ENCODE peak calls at places on chromosome 11, in nine cellular contexts. F is AG04450; Y is cardiac muscle cell; K is BE2C; T is left ventricle myocardium inferior; A is heart left ventricle; V is upper lobe of left lung; W is CD8-positive, alpha-beta T cell; J is fibroblast of lung. H is an unnamed sample. For H3K9me3, the result is how much of the 10 kb centered on the place peaks cover.

GRCh38 chr11:56841210-56841810 is 92.8 kb upstream of the OR9G4 start:
- DNase-seq in K (peak), T (no peak), W (no peak), V (no peak), J (peak), Y (peak), A (peak), F (peak), H (no peak)

GRCh38 chr11:62588966-62589637 is 2.2 kb downstream of the TUT1 start:
- DNase-seq in A (no peak), F (no peak), Y (no peak), K (no peak), W (no peak), J (peak), V (no peak), T (no peak), H (no peak)

GRCh38 chr11:105732611-105733010 is 122.7 kb downstream of the GRIA4 start:
- DNase-seq in F (no peak), V (no peak), T (no peak), A (no peak), W (no peak), Y (no peak), K (no peak), J (no peak), H (no peak)

GRCh38 chr11:10459029-10459970 is 4.2 kb downstream of the AMPD3 start:
- DNase-seq in T (no peak), F (no peak), K (no peak), J (no peak), A (no peak), W (peak), V (no peak), Y (peak), H (no peak)

GRCh38 chr11:68077617-68078592 is 39.1 kb downstream of the TCIRG1 start:
- DNase-seq in W (no peak), F (no peak), A (no peak), K (no peak), T (no peak), J (no peak), V (no peak), Y (no peak), H (no peak)

GRCh38 chr11:92638678-92639077 is 330.8 kb upstream of the MTNR1B start:
- DNase-seq in J (no peak), Y (no peak), V (no peak), A (no peak), W (no peak), K (no peak), T (no peak), F (no peak), H (no peak)

GRCh38 chr11:76248210-76248609 is 41.9 kb upstream of the WNT11 start:
- DNase-seq in F (no peak), K (no peak), T (no peak), V (no peak), J (no peak), A (no peak), W (no peak), Y (no peak), H (no peak)

GRCh38 chr11:65423516-65424199 is 1.1 kb downstream of the NEAT1 start:
- DNase-seq in A (peak), J (peak), T (peak), K (no peak), F (no peak), V (no peak), W (peak), Y (no peak), H (peak)

GRCh38 chr11:78946945-78947914 is 372.6 kb upstream of the NARS2 start:
- DNase-seq in V (no peak), A (no peak), K (no peak), T (no peak), J (no peak), W (no peak), F (no peak), Y (no peak), H (no peak)

GRCh38 chr11:128061321-128061871 is 526.0 kb downstream of the ETS1 start:
- DNase-seq in T (no peak), F (no peak), V (no peak), J (peak), K (no peak), W (no peak), Y (no peak), A (no peak), H (no peak)

GRCh38 chr11:65043881-65044501 is 3.0 kb downstream of the SAC3D1 start:
- DNase-seq in J (peak), W (no peak), K (no peak), F (no peak), T (peak), A (peak), V (peak), Y (no peak), H (peak)

GRCh38 chr11:32005786-32006406 is 85.0 kb upstream of the RCN1 start:
- DNase-seq in A (no peak), W (no peak), F (no peak), V (no peak), Y (no peak), J (no peak), K (no peak), T (no peak), H (no peak)

GRCh38 chr11:46557684-46558151 is 36.1 kb downstream of the AMBRA1 start:
- DNase-seq in V (no peak), A (no peak), J (peak), K (no peak), F (no peak), W (no peak), Y (no peak), T (no peak), H (no peak)

GRCh38 chr11:111557425-111558111 is 17.0 kb downstream of the LAYN start:
- DNase-seq in K (no peak), J (peak), V (no peak), Y (no peak), A (no peak), T (no peak), W (no peak), F (peak), H (no peak)

GRCh38 chr11:126483796-126484195 is 128.3 kb downstream of the ST3GAL4 start:
- DNase-seq in A (no peak), J (no peak), F (no peak), Y (no peak), K (no peak), W (no peak), V (no peak), T (no peak), H (no peak)

GRCh38 chr11:22677153-22677890 is 10.9 kb downstream of the GAS2 start:
- DNase-seq in F (no peak), Y (no peak), V (no peak), K (no peak), W (no peak), J (no peak), A (no peak), T (no peak), H (no peak)

GRCh38 chr11:9758676-9759518 is 95.0 kb downstream of the SWAP70 start:
- DNase-seq in W (peak), Y (peak), K (peak), V (peak), F (no peak), T (peak), A (peak), J (peak), H (peak)

GRCh38 chr11:46300270-46300669 is 22.8 kb downstream of the CREB3L1 start:
- DNase-seq in W (no peak), K (no peak), A (no peak), Y (no peak), F (no peak), V (no peak), T (no peak), J (no peak), H (no peak)

GRCh38 chr11:39786281-39786680 is 1673.2 kb downstream of the LRRC4C start:
- DNase-seq in V (peak), A (no peak), Y (no peak), W (no peak), K (no peak), F (no peak), T (no peak), J (no peak), H (no peak)

DNA sequence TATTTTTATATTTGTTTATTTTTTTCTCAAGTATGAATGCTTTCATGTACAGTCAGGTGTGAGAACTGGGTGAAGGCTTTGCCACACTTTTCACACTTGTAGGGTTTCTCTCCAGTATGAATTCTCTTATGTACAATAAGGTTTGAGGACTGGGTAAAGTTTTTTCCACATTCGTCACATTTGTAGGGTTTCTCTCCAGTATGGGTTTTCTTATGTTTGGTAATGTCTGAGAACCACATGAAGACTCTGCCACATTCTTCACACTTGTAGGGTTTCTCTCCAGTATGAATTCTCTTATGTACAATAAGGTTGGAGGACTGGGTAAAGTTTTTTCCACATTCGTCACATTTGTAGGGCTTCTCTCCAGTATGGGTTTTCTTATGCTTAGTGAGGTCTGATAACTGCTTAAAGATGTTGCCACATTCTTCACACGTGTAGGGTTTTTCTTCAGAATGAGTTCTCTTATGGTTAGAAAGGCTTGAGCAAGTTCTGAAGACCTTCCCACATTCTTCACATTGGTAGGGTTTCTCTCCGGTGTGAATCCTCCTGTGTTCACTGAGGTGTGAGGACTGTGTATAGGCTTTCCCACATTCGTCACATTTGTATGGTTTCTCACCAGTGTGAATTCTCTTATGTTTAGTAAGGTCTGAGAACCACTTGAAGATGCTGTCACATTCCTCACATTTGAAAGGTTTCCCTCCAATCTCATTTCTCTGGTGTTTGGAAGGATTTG is 19.7 kb downstream of the ZNF195 start:
- DNase-seq in T (no peak), K (no peak), A (no peak), F (no peak), W (no peak), Y (no peak), J (peak), V (no peak), H (no peak)
- H3K9me3 ChIP-seq in T (half or more), K (under half), A (half or more), F (half or more), W (half or more), Y (under half), J (under half), V (half or more), H (half or more)

DNA sequence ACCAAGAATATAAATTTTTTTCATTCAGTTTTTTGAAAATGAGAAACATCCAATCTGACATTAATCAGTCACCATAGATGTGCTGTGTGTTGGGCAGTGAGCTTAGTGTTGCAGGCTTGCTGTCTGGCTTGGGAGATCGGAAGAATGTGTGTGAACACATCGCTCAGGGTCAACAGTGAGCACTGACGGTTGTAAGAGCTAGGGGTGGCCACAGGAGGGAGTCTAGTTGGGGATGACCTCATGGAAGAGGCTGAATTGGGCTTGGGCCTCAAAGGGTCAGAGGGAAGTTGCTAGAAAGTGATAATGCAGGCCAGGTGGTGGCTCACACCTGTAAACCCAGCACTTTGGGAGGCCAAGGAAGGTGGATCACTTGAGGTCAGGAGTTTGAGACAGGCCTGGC is 375.4 kb downstream of the DDX10 start:
- DNase-seq in V (no peak), T (no peak), K (peak), J (no peak), A (no peak), Y (no peak), W (no peak), F (no peak), H (no peak)
- TF ChIP-seq CTCF in V (no peak), T (no peak), K (peak), J (peak), A (peak), Y (peak), W (no peak), F (peak), H (no peak)

GRCh38 chr11:91382946-91383345 is 841.7 kb upstream of the FAT3 start:
- DNase-seq in K (no peak), W (no peak), T (no peak), A (no peak), J (no peak), Y (no peak), F (no peak), V (no peak), H (no peak)
- H3K9me3 ChIP-seq in K (under half), W (under half), T (under half), A (under half), J (under half), Y (under half), F (under half), V (under half), H (under half)

GRCh38 chr11:13110929-13111812 is 102.1 kb downstream of the RASSF10 start:
- DNase-seq in V (no peak), A (peak), Y (no peak), T (peak), W (no peak), K (peak), J (no peak), F (no peak), H (peak)
- TF ChIP-seq CTCF in V (no peak), A (no peak), Y (no peak), T (no peak), W (no peak), K (no peak), J (no peak), F (no peak), H (no peak)

DNA sequence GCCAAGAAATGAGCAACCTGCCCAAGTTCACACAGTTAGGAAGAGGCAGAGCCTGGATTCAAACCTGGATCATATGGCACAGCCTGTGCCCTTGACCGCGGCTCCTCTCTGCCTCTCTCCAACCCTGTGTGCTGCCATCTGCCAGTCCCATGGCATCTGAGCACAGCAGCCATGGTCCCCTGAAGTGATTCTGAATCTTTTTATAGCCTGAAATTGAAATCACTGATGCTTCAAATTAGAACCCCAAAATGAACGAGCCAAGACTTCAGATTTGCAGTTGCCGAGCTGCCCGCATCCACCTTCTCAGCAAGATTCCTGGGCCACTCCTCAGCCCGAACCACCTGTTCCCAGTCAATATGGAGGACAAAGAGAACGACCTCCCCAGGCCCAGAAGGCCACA is 252.7 kb downstream of the CTTN start:
- DNase-seq in Y (no peak), T (no peak), A (no peak), V (no peak), W (no peak), F (no peak), J (no peak), K (no peak), H (no peak)
- H3K9me3 ChIP-seq in Y (under half), T (under half), A (under half), V (under half), W (under half), F (under half), J (under half), K (under half), H (under half)

GRCh38 chr11:94563176-94563847 is 3.9 kb upstream of the PIWIL4 start:
- DNase-seq in T (no peak), Y (peak), K (no peak), J (peak), A (no peak), V (no peak), F (peak), W (no peak), H (no peak)
- TF ChIP-seq CTCF in T (peak), Y (peak), K (no peak), J (peak), A (peak), V (no peak), F (no peak), W (no peak), H (no peak)

GRCh38 chr11:97854877-97855276 is 1165.9 kb upstream of the CNTN5 start:
- DNase-seq in F (no peak), V (peak), J (no peak), A (no peak), Y (no peak), T (no peak), W (no peak), K (no peak), H (no peak)
- H3K9me3 ChIP-seq in F (under half), V (under half), J (under half), A (under half), Y (under half), T (under half), W (under half), K (under half), H (under half)

GRCh38 chr11:36055356-36055755 is 111.5 kb downstream of the LDLRAD3 start:
- DNase-seq in K (no peak), W (no peak), T (no peak), Y (no peak), A (no peak), J (no peak), F (no peak), V (peak), H (no peak)

GRCh38 chr11:36057372-36058045 is 113.6 kb downstream of the LDLRAD3 start:
- DNase-seq in F (no peak), Y (no peak), V (no peak), K (no peak), J (peak), W (no peak), T (no peak), A (peak), H (no peak)

GRCh38 chr11:36053901-36054300 is 110.0 kb downstream of the LDLRAD3 start:
- DNase-seq in Y (no peak), A (no peak), K (no peak), T (no peak), F (peak), V (no peak), W (no peak), J (peak), H (no peak)

GRCh38 chr11:36054628-36055027 is 110.8 kb downstream of the LDLRAD3 start:
- DNase-seq in W (no peak), V (no peak), T (no peak), Y (no peak), K (no peak), J (no peak), F (no peak), A (no peak), H (no peak)

DNA sequence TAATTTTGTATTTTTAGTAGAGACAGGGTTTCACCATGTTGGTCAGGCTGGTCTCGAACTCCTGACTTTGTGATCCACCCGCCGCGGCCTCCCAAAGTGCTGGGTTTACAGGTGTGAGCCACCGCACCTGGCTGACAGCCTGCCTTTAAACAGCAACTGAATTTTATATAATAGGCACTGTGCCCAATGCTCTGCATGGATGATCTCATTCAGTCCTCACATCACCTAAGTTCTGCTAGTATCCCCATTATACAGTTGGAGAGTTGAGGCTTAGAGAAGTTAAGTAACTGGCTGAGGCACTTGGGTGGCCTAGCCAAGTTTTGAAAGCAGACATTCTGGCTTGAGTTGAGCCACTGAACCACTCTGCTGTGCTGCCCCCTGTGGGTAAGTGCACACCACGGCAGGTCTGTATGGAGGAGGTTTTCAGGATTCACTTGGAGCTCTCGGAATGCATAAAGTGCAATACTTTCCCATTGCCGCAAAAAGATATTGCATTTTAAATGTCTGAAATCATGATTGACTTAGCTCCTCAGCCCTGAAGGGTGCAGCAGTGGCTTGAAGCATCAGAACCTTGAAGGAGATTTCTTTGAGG is 112.4 kb downstream of the LDLRAD3 start:
- DNase-seq in T (no peak), J (peak), V (peak), F (no peak), A (no peak), Y (peak), W (no peak), K (peak), H (no peak)
- TF ChIP-seq CTCF in T (peak), J (peak), V (peak), F (peak), A (peak), Y (peak), W (no peak), K (peak), H (peak)

DNA sequence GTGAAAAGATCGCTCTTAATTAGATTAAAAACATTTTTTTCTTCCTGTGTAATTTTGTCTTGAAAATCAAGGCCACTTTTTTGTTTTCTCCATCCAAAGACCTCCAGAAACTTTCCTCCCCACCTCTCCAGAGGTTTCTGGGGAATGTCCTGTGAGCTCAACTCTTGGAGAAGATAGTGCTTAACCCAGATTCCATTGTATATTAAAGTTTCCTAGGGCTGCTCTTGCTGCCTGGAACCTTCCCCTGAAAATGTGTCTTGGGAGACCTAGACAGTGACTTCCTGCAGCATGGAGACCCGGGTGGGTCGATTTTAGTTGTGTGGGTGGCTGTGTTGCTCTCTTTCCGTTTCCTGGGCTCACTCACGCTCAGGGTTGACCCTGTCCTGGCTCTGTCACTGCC is 47.4 kb downstream of the KCNQ1OT1 start:
- DNase-seq in A (peak), Y (no peak), V (no peak), T (no peak), K (no peak), W (no peak), J (no peak), F (no peak), H (no peak)
- H3K9me3 ChIP-seq in A (under half), Y (under half), V (under half), T (half or more), K (under half), W (under half), J (under half), F (half or more), H (under half)

DNA sequence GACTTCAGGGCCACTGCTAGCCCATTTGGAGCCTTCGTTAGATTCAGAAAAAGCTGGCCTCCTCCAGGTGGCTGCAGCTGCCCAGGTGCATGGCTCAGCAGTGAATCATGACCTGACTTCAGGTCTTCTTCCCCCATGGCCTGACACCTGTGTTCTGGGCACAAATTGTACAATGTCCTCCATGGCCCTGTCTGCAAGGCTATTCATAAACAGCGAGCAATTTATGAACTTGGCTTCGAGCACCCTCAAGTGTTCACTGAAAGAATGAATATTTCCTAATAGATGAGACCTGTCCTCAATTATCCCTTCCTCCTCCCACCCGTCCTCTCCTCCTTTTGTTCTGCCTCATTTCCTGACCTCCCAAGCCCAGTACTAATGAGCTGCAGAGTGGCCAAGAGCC is 12.2 kb upstream of the VPS37C start:
- DNase-seq in F (no peak), J (no peak), Y (no peak), T (no peak), K (no peak), W (no peak), A (no peak), V (no peak), H (no peak)
- TF ChIP-seq CTCF in F (peak), J (no peak), Y (no peak), T (no peak), K (peak), W (no peak), A (no peak), V (no peak), H (peak)